ENCODE peak calls at places on chromosome 14, in eight cellular contexts. P is activated CD8-positive, alpha-beta memory T cell treated with anti-CD3 and anti-CD28 coated beads for 1 hour; W is immature natural killer cell; O is posterior vena cava; B is NCI-H460; E is B cell; T is hypothalamus; L is activated naive CD4-positive, alpha-beta T cell treated with anti-CD3 and anti-CD28 coated beads, Interleukin-2, amount 10 ng/mL, durations not matched to agents 7 days and 5 days. J is an unnamed sample.

GRCh38 chr14:70663707-70664179 is 22.0 kb downstream of the TTC9 start:
- DNase-seq in P (no peak), W (no peak), O (no peak), B (no peak), E (no peak), T (no peak), L (no peak), J (no peak)

GRCh38 chr14:61542848-61543790 is 152.2 kb upstream of the HIF1A start:
- DNase-seq in P (no peak), W (no peak), O (no peak), B (no peak), E (no peak), T (no peak), L (no peak), J (no peak)

GRCh38 chr14:92471919-92472318 is 41.7 kb upstream of the RIN3 start:
- DNase-seq in P (no peak), W (no peak), O (no peak), B (no peak), E (no peak), T (no peak), L (no peak), J (peak)

GRCh38 chr14:93619176-93619793 is 169.0 kb downstream of the PRIMA1 start:
- DNase-seq in P (no peak), W (no peak), O (no peak), B (peak), E (peak), T (no peak), L (peak), J (peak)

GRCh38 chr14:105605501-105606304 is 79.3 kb downstream of the TMEM121 start:
- DNase-seq in P (no peak), W (no peak), O (peak), B (no peak), E (peak), T (no peak), L (no peak), J (no peak)

GRCh38 chr14:95023886-95024285 is 133.4 kb downstream of the DICER1 start:
- DNase-seq in P (no peak), W (no peak), O (no peak), B (no peak), E (no peak), T (no peak), L (no peak), J (no peak)

GRCh38 chr14:22478670-22479069 is 110.4 kb downstream of the DAD1 start:
- DNase-seq in P (no peak), W (no peak), O (peak), B (no peak), E (no peak), T (no peak), L (no peak), J (no peak)

GRCh38 chr14:71290960-71291466 is 383.8 kb downstream of the PCNX1 start:
- DNase-seq in P (no peak), W (no peak), O (no peak), B (no peak), E (no peak), T (no peak), L (peak), J (peak)

GRCh38 chr14:70265422-70265821 is 76.7 kb upstream of the SLC8A3 start:
- DNase-seq in P (no peak), W (no peak), O (no peak), B (no peak), E (no peak), T (no peak), L (no peak), J (no peak)

GRCh38 chr14:87312138-87312537 is 680.8 kb downstream of the GALC start:
- DNase-seq in P (no peak), W (no peak), O (no peak), B (no peak), E (no peak), T (no peak), L (no peak), J (peak)

GRCh38 chr14:34355584-34356266 is 106.3 kb downstream of the SPTSSA start:
- DNase-seq in P (no peak), W (no peak), O (no peak), B (no peak), E (no peak), T (no peak), L (no peak), J (no peak)

GRCh38 chr14:89232366-89233070 is 184.5 kb downstream of the FOXN3 start:
- DNase-seq in P (no peak), W (no peak), O (no peak), B (no peak), E (no peak), T (no peak), L (no peak), J (no peak)

GRCh38 chr14:47262801-47263200 is 412.6 kb downstream of the MDGA2 start:
- DNase-seq in P (no peak), W (no peak), O (no peak), B (no peak), E (no peak), T (no peak), L (no peak), J (no peak)